ENCODE peak calls at places on chromosomes 4 and X, in six cellular contexts. L, D, Q, P, U and R are unnamed samples.

GRCh38 chr4:73869130-73870055 is at the start of gene CXCL1:
- DNase-seq in L (peak), D (no peak), Q (peak), P (peak), U (peak), R (peak)

GRCh38 chr4:159071178-159071968 is 31.5 kb upstream of the RAPGEF2 start:
- DNase-seq in L (no peak), D (no peak), Q (no peak), P (peak), U (no peak), R (peak)

GRCh38 chr4:13541720-13542576 is 2.4 kb downstream of the NKX3-2 start:
- DNase-seq in L (peak), D (no peak), Q (no peak), P (peak), U (peak), R (peak)

GRCh38 chr4:38870098-38870850 is 2.7 kb downstream of the FAM114A1 start:
- DNase-seq in L (no peak), D (no peak), Q (no peak), P (no peak), U (no peak), R (no peak)

GRCh38 chrX:6363193-6363592 is 134.5 kb upstream of the NLGN4X start:
- DNase-seq in L (no peak), D (no peak), Q (no peak), P (peak), U (no peak), R (no peak)

GRCh38 chr4:184096561-184097239 is 121.0 kb downstream of the ENPP6 start:
- DNase-seq in L (no peak), D (no peak), Q (no peak), P (no peak), U (no peak), R (peak)

GRCh38 chr4:77636902-77637301 is 31.3 kb downstream of the CXCL13 start:
- DNase-seq in L (no peak), D (no peak), Q (no peak), P (peak), U (no peak), R (peak)

GRCh38 chr4:60249784-60250183 is 950.3 kb upstream of the ADGRL3 start:
- DNase-seq in L (no peak), D (no peak), Q (no peak), P (no peak), U (no peak), R (no peak)

GRCh38 chrX:109463729-109464128 is 18.2 kb downstream of the GUCY2F start:
- DNase-seq in L (no peak), D (no peak), Q (no peak), P (no peak), U (no peak), R (no peak)

GRCh38 chr4:91958651-91959050 is 345.1 kb upstream of the GRID2 start:
- DNase-seq in L (no peak), D (no peak), Q (no peak), P (peak), U (no peak), R (peak)

GRCh38 chrX:13911581-13911980 is 94.7 kb upstream of the GPM6B start:
- DNase-seq in L (no peak), D (no peak), Q (no peak), P (no peak), U (no peak), R (peak)

GRCh38 chr4:108919229-108919893 is 156.5 kb upstream of the ETNPPL start:
- DNase-seq in L (no peak), D (no peak), Q (no peak), P (no peak), U (no peak), R (no peak)

GRCh38 chrX:63784346-63784901 is 590 bp downstream of the ARHGEF9 start:
- DNase-seq in L (no peak), D (no peak), Q (no peak), P (peak), U (peak), R (peak)

GRCh38 chrX:15242899-15243555 is 26.9 kb downstream of the ASB9 start:
- DNase-seq in L (no peak), D (no peak), Q (no peak), P (peak), U (peak), R (peak)

GRCh38 chrX:120308959-120309872 is 2.0 kb downstream of the TMEM255A start:
- DNase-seq in L (peak), D (peak), Q (peak), P (peak), U (peak), R (peak)

GRCh38 chrX:150361070-150361776 is 1.9 kb upstream of the MAMLD1 start:
- DNase-seq in L (peak), D (no peak), Q (no peak), P (peak), U (peak), R (peak)

GRCh38 chr4:80420638-80421037 is 85.1 kb downstream of the CFAP299 start:
- DNase-seq in L (no peak), D (no peak), Q (no peak), P (no peak), U (no peak), R (no peak)

GRCh38 chrX:109484886-109485285 is 3.0 kb upstream of the GUCY2F start:
- DNase-seq in L (no peak), D (no peak), Q (no peak), P (no peak), U (no peak), R (no peak)

GRCh38 chrX:124226129-124226528 is 106.3 kb upstream of the TEX13D start:
- DNase-seq in L (no peak), D (no peak), Q (no peak), P (no peak), U (no peak), R (no peak)

GRCh38 chr4:4284827-4285618 is 4.9 kb downstream of the LYAR start:
- DNase-seq in L (no peak), D (no peak), Q (no peak), P (no peak), U (no peak), R (peak)

GRCh38 chr4:101020956-101021355 is 326.4 kb downstream of the PPP3CA start:
- DNase-seq in L (no peak), D (no peak), Q (no peak), P (peak), U (no peak), R (no peak)

GRCh38 chr4:57051524-57051923 is 58.7 kb downstream of the IGFBP7 start:
- DNase-seq in L (no peak), D (no peak), Q (no peak), P (no peak), U (no peak), R (no peak)

GRCh38 chr4:915041-915474 is 17.1 kb downstream of the GAK start:
- DNase-seq in L (peak), D (peak), Q (no peak), P (no peak), U (no peak), R (no peak)

GRCh38 chr4:158013858-158014257 is 159.0 kb downstream of the GASK1B start:
- DNase-seq in L (no peak), D (no peak), Q (no peak), P (no peak), U (no peak), R (no peak)

GRCh38 chrX:14591976-14592375 is 62.6 kb downstream of the GLRA2 start:
- DNase-seq in L (no peak), D (no peak), Q (no peak), P (no peak), U (no peak), R (no peak)

GRCh38 chrX:13396887-13397286 is 77.0 kb upstream of the ATXN3L start:
- DNase-seq in L (no peak), D (no peak), Q (no peak), P (no peak), U (no peak), R (no peak)

GRCh38 chrX:132615396-132616131 is 126.7 kb upstream of the MBNL3 start:
- DNase-seq in L (peak), D (no peak), Q (no peak), P (peak), U (peak), R (peak)

GRCh38 chrX:3176439-3176820 is 135.2 kb downstream of the ARSF start:
- DNase-seq in L (no peak), D (no peak), Q (no peak), P (peak), U (no peak), R (peak)

GRCh38 chr4:143329985-143330384 is 6.7 kb upstream of the GAB1 start:
- DNase-seq in L (no peak), D (no peak), Q (no peak), P (no peak), U (no peak), R (no peak)

GRCh38 chr4:110163327-110164070 is 34.9 kb downstream of the ELOVL6 start:
- DNase-seq in L (no peak), D (no peak), Q (no peak), P (peak), U (no peak), R (no peak)

GRCh38 chr4:72467633-72468032 is 101.4 kb downstream of the ADAMTS3 start:
- DNase-seq in L (no peak), D (no peak), Q (no peak), P (no peak), U (no peak), R (no peak)

DNA sequence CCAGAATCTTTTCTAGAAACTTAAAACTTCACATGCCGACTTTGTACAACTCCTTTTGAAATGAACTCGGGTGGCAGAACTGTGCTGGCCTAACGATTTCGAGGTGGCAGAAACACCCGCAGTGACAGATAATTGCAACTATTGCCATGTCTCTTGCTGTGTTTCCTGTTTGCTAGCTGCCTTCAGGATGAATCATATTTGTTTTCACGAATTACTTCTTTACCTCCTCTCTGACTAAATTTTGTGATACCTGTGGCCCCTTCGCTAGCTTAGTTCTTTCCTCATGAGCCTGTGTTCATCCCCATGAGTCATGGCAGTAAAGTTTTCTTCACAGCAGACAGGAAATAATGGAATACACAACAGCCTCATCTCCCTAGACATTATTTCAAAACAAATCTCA is 104.6 kb upstream of the SMIM10 start:
- DNase-seq in L (no peak), D (no peak), Q (no peak), P (peak), U (no peak), R (peak)
- H3K27ac ChIP-seq in L (no peak), D (no peak), Q (no peak), P (peak), U (no peak), R (peak)

DNA sequence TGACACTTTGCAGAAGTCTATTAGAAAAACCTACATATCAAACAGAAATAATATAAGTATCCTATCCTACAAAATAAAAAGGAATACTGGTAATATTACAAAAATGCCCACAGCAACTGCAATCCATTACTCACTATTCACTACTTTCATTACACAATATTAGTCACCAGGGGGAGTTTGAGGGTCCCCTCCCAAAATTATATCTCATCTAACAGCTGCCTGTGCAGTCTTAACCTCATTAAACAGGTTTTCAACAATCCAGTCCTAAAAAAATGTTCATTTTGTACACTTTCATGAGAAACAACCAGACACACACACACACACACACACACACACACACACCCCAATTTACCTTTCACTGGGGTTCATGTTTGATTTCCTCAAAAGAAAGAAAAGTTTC is 2.9 kb downstream of the CLOCK start:
- DNase-seq in L (no peak), D (no peak), Q (no peak), P (peak), U (no peak), R (no peak)
- H3K27ac ChIP-seq in L (no peak), D (no peak), Q (no peak), P (no peak), U (no peak), R (peak)

DNA sequence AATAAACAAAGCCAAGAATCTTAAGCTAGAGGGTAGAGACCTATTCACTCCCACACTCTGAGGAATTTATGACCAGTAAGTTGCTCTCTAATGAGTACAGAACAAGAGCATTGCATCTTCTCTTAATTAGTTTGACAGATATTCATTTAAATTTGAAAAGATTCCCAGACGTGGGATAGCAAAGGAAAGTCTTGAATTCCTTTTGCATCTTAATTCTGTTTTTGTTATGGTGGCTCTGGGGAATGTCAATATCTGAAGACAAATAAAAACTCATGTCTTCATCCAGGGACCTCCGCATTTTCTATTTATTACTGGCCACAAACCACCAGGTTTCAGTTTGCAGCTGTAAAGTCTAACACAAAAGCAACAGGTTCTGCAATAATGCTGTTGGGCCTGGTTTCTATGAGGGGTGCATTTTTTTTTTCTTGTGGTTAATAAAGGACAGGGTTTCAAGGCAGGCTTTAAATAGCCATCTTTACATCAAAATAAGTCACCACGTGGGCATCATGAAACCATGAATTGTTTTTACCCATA is 172.3 kb downstream of the SHROOM3 start:
- DNase-seq in L (no peak), D (no peak), Q (no peak), P (no peak), U (no peak), R (no peak)
- H3K27ac ChIP-seq in L (no peak), D (peak), Q (no peak), P (no peak), U (no peak), R (peak)

GRCh38 chrX:37684918-37685317 is 673 bp upstream of the XK start:
- DNase-seq in L (no peak), D (no peak), Q (no peak), P (peak), U (no peak), R (no peak)
- H3K27ac ChIP-seq in L (peak), D (peak), Q (peak), P (no peak), U (no peak), R (no peak)

GRCh38 chr4:185671041-185671440 is 135.7 kb upstream of the PDLIM3 start:
- DNase-seq in L (no peak), D (no peak), Q (no peak), P (no peak), U (no peak), R (no peak)
- H3K27ac ChIP-seq in L (no peak), D (peak), Q (no peak), P (no peak), U (no peak), R (no peak)

GRCh38 chr4:169250796-169251195 is 20.0 kb downstream of the SH3RF1 start:
- DNase-seq in L (no peak), D (no peak), Q (no peak), P (no peak), U (no peak), R (no peak)
- H3K27ac ChIP-seq in L (no peak), D (no peak), Q (no peak), P (no peak), U (no peak), R (peak)

GRCh38 chr4:10998826-10999225 is 314.3 kb upstream of the CLNK start:
- DNase-seq in L (no peak), D (no peak), Q (no peak), P (peak), U (no peak), R (no peak)
- H3K27ac ChIP-seq in L (no peak), D (no peak), Q (no peak), P (no peak), U (no peak), R (no peak)